ENCODE peak calls at places on chromosomes 16 and 17, in four cellular contexts. B is bronchial epithelial cell, W is body of pancreas, C is nephron progenitor cell. Q is an unnamed sample.

GRCh38 chr17:49579522-49579921 is 3.9 kb downstream of the NXPH3 start:
- DNase-seq in B (no peak), W (no peak), C (no peak), Q (no peak)

GRCh38 chr16:73126453-73126853 is 78.5 kb upstream of the ZFHX3 start:
- DNase-seq in W (peak; percentile 33), C (no peak), B (peak; percentile 72), Q (no peak)

GRCh38 chr16:82063456-82064082 is 28.5 kb downstream of the HSD17B2 start:
- DNase-seq in B (peak; percentile 92), W (no peak), C (no peak), Q (no peak)

GRCh38 chr16:10625595-10626357 is 45.4 kb upstream of the EMP2 start:
- DNase-seq in C (no peak), B (peak; percentile 79), W (no peak), Q (no peak)

GRCh38 chr17:80297996-80298560 is 37.4 kb downstream of the RNF213 start:
- DNase-seq in C (no peak), B (no peak), W (peak; percentile 26), Q (no peak)

GRCh38 chr17:27595208-27595607 is 35.8 kb upstream of the LGALS9 start:
- DNase-seq in B (no peak), C (no peak), W (no peak), Q (no peak)

GRCh38 chr16:785563-786535 is 2.3 kb downstream of the RPUSD1 start:
- DNase-seq in B (peak; percentile 18), C (peak; percentile 88), W (peak; percentile 77), Q (peak; percentile 75)

GRCh38 chr17:60039096-60039495 is 39.6 kb downstream of the HEATR6 start:
- DNase-seq in W (no peak), B (no peak), C (no peak), Q (no peak)

GRCh38 chr17:65355246-65355645 is 206.2 kb downstream of the AXIN2 start:
- DNase-seq in W (no peak), B (no peak), C (no peak), Q (no peak)

GRCh38 chr16:4795181-4795827 is at the start of gene SMIM22:
- DNase-seq in B (no peak), C (no peak), W (peak; percentile 92), Q (no peak)

GRCh38 chr17:79073016-79073705 is 1.5 kb upstream of the ENGASE start:
- DNase-seq in C (no peak), B (no peak), W (no peak), Q (no peak)

GRCh38 chr17:7511108-7511507 is 26.9 kb downstream of the POLR2A start:
- DNase-seq in C (no peak), W (no peak), B (no peak), Q (no peak)

GRCh38 chr17:59669411-59669810 is 37.8 kb downstream of the PTRH2 start:
- DNase-seq in B (no peak), C (no peak), W (no peak), Q (no peak)

GRCh38 chr17:78268960-78269892 is 37.8 kb downstream of the TMEM235 start:
- DNase-seq in B (no peak), C (peak; percentile 54), W (no peak), Q (no peak)

GRCh38 chr17:79630821-79631639 is 20.2 kb upstream of the RBFOX3 start:
- DNase-seq in B (no peak), W (no peak), C (no peak), Q (peak; percentile 4)

GRCh38 chr17:2694381-2695242 is 17.0 kb downstream of the CLUH start:
- DNase-seq in W (no peak), C (no peak), B (no peak), Q (no peak)

GRCh38 chr17:55327225-55328088 is 62.7 kb downstream of the HLF start:
- DNase-seq in B (peak; percentile 32), W (no peak), C (no peak), Q (no peak)

GRCh38 chr17:28145348-28145747 is 102.9 kb downstream of the NLK start:
- DNase-seq in C (no peak), B (no peak), W (no peak), Q (no peak)

GRCh38 chr17:19644493-19645210 is 3.9 kb upstream of the ALDH3A2 start:
- DNase-seq in C (no peak), W (no peak), B (peak; percentile 21), Q (no peak)

GRCh38 chr17:70563301-70563820 is 394.0 kb downstream of the KCNJ2 start:
- DNase-seq in W (no peak), C (no peak), B (no peak), Q (no peak)

GRCh38 chr17:17575360-17576251 is 15.9 kb downstream of the PEMT start:
- DNase-seq in B (peak; percentile 18), W (no peak), C (no peak), Q (no peak)

GRCh38 chr17:41882756-41883155 is 17.5 kb upstream of the KLHL11 start:
- DNase-seq in W (no peak), B (no peak), C (no peak), Q (no peak)

GRCh38 chr17:43326490-43327275 is 72.1 kb upstream of the ARL4D start:
- DNase-seq in B (no peak), W (no peak), C (no peak), Q (no peak)

GRCh38 chr17:39972271-39972670 is 8.3 kb upstream of the PSMD3 start:
- DNase-seq in B (no peak), C (no peak), W (no peak), Q (no peak)

GRCh38 chr16:89565506-89566372 is 5.3 kb downstream of the RPL13 start:
- DNase-seq in W (peak; percentile 77), B (peak; percentile 42), C (peak; percentile 56), Q (peak; percentile 39)

GRCh38 chr16:77059441-77059840 is 131.5 kb upstream of the MON1B start:
- DNase-seq in B (no peak), W (peak; percentile 67), C (no peak), Q (no peak)

GRCh38 chr17:14301279-14301760 is 439 bp downstream of the HS3ST3B1 start:
- DNase-seq in B (peak; percentile 29), W (no peak), C (no peak), Q (no peak)
- TF ChIP-seq CTCF in B (no peak), W (no peak), C (no peak), Q (peak; percentile 36)

DNA sequence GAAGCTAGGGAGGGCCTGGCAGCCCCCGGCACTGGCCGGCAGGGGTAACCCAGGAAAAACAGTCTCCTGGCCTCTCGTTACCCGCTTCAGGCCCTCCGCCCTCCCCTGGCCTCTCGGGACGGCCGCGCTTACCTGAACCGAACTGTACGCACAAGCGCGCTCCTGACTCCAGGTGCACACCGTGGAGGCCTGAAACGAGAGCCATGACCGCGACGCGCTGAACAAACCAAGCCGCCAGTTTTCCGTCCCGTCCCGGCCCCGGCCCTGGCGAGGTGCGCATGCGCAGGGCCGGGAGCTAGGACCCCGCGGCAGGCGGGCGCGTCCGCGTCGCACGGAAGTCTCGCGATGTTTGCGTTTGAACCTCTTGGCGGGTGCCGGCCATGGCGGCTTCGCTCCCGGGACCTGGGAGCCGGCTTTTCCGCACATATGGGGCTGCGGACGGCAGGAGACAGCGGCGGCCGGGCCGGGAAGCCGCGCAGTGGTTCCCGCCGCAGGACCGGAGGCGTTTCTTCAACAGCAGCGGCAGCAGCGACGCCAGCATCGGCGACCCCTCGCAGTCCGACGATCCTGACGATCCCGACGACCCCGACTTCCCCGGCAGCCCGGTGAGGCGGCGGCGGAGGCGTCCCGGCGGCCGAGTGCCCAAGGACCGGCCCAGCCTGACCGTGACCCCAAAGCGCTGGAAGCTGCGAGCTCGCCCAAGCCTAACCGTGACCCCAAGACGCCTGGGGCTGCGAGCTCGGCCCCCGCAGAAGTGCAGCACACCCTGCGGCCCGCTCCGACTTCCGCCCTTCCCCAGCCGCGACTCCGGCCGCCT is at the start of gene HASPIN:
- DNase-seq in W (peak; percentile 91), C (peak; percentile 94), B (peak; percentile 69), Q (peak; percentile 89)
- TF ChIP-seq CTCF in W (no peak), C (peak; percentile 18), B (peak; percentile 21), Q (peak; percentile 49)

DNA sequence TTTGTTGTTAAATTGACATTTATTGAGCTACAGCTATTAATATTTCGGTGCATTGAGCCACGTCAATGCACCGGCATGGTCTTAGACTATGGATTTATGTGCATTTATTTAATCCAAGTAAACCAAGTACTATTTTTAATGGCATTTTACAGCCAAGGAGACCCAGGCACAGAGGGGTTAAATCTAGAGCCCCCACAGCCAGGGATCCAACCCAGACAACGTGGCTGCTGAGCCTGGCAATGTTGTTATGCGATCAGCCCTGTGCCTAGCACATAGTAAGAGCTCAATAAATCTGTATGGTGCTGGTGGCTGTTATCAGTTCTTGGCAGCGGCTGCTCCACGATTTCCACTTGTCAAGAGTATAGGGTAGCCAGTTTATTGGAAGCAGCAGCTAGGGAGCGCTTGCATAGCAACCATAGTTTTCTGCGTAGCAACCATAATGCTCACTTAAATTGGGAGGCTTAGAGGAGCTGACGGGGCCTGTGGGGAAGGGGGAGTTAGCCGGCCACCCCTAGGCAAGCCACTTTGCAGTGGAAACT is 541 bp upstream of the RBBP6 start:
- DNase-seq in B (no peak), C (no peak), W (peak; percentile 75), Q (no peak)
- TF ChIP-seq CTCF in B (peak; percentile 10), C (no peak), W (no peak), Q (no peak)

GRCh38 chr16:53078247-53078646 is 23.5 kb downstream of the CHD9 start:
- DNase-seq in B (no peak), C (no peak), W (no peak), Q (no peak)
- TF ChIP-seq CTCF in B (no peak), C (no peak), W (no peak), Q (no peak)

GRCh38 chr17:77256710-77257109 is 115.9 kb downstream of the SEC14L1 start:
- DNase-seq in B (no peak), C (no peak), W (no peak), Q (no peak)

GRCh38 chr17:77253611-77254051 is 112.9 kb downstream of the SEC14L1 start:
- DNase-seq in B (peak; percentile 53), C (no peak), W (no peak), Q (no peak)

GRCh38 chr17:77257169-77257568 is 116.4 kb downstream of the SEC14L1 start:
- DNase-seq in C (no peak), B (no peak), W (no peak), Q (no peak)

GRCh38 chr17:77252736-77253135 is 112.0 kb downstream of the SEC14L1 start:
- DNase-seq in W (no peak), C (no peak), B (no peak), Q (no peak)

DNA sequence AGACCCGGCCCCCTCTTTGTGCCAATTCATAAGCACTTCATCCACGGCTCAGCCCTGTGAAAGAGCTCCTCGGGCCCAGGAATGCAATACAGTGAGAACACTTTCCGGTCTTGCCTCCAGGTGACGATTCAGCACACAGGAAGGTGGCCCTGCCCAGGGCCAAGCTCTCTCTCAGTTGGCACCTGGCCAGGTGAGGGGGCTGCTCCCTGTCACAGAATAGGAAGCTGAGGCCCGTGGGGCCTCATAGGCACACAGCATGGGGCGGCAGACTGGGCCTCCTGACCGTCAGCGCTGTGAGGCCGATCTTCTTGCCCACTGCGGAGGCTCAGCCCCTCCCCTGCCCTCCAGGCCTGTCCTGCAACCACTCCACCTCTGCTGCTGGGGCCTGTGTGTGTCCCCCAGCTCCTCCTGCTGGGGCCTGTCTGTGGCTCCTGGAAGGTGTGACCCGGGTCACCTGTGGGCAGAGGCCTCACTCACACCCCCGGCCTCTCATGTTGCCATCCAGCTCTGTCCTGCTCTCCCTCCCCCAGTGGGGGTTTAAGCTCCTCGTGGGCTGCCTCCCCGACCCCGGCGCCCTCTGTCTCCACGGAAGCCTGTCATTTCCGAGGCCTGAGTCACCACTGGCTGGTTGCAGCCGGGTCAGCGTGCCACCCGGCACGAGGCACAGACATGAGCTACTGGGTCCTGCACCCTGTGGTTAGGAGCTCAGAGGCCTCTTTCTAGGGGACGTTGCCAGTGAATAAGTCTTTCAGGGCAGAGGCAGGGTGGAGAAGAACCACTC is 114.4 kb downstream of the SEC14L1 start:
- DNase-seq in W (no peak), B (peak; percentile 97), C (no peak), Q (no peak)
- TF ChIP-seq CTCF in W (no peak), B (no peak), C (no peak), Q (no peak)

Q was measured in progenitor cell of endocrine pancreas.